ENCODE peak calls at places on chromosomes 2 and 18, in six cellular contexts. N, E, S, F, V and M are unnamed samples. For H3K27me3, the result is how much of the 10 kb centered on the place peaks cover.

GRCh38 chr2:85783796-85784195 is 30.0 kb downstream of the ATOH8 start:
- DNase-seq in N (no peak), E (no peak), S (no peak), F (no peak), V (no peak), M (no peak)

GRCh38 chr2:200373973-200374416 is 67.5 kb downstream of the SPATS2L start:
- DNase-seq in N (no peak), E (no peak), S (no peak), F (no peak), V (no peak), M (no peak)

GRCh38 chr2:165825041-165825440 is 31.0 kb upstream of the GALNT3 start:
- DNase-seq in N (no peak), E (no peak), S (no peak), F (peak), V (peak), M (no peak)

GRCh38 chr2:109421101-109421500 is 192.7 kb downstream of the SEPTIN10 start:
- DNase-seq in N (peak), E (peak), S (no peak), F (no peak), V (no peak), M (peak)

GRCh38 chr2:151907933-151908882 is 80.0 kb upstream of the ARL5A start:
- DNase-seq in N (no peak), E (no peak), S (no peak), F (no peak), V (peak), M (no peak)

GRCh38 chr2:201642086-201642578 is 1.2 kb downstream of the TMEM237 start:
- DNase-seq in N (no peak), E (no peak), S (no peak), F (no peak), V (no peak), M (no peak)

GRCh38 chr2:238158807-238159539 is at the start of gene ERFE:
- DNase-seq in N (peak), E (peak), S (peak), F (no peak), V (no peak), M (no peak)

GRCh38 chr2:236001166-236001828 is 166.9 kb downstream of the GBX2 start:
- DNase-seq in N (no peak), E (peak), S (no peak), F (no peak), V (no peak), M (no peak)

GRCh38 chr2:233449071-233449901 is 95.0 kb downstream of the DGKD start:
- DNase-seq in N (peak), E (peak), S (no peak), F (no peak), V (peak), M (peak)

GRCh38 chr2:174634130-174635014 is 36.8 kb upstream of the WIPF1 start:
- DNase-seq in N (no peak), E (peak), S (no peak), F (no peak), V (no peak), M (no peak)

GRCh38 chr2:120846406-120847095 is 110.9 kb downstream of the GLI2 start:
- DNase-seq in N (peak), E (peak), S (no peak), F (no peak), V (no peak), M (peak)

GRCh38 chr2:171249689-171250088 is 89.0 kb upstream of the TLK1 start:
- DNase-seq in N (no peak), E (no peak), S (no peak), F (no peak), V (no peak), M (no peak)

GRCh38 chr2:31013311-31013710 is 124.9 kb downstream of the GALNT14 start:
- DNase-seq in N (no peak), E (no peak), S (no peak), F (no peak), V (no peak), M (no peak)

GRCh38 chr2:189142893-189143759 is 36.4 kb downstream of the COL5A2 start:
- DNase-seq in N (no peak), E (no peak), S (no peak), F (no peak), V (no peak), M (no peak)

GRCh38 chr2:138814123-138814883 is 34.1 kb upstream of the NXPH2 start:
- DNase-seq in N (no peak), E (no peak), S (no peak), F (no peak), V (no peak), M (no peak)

GRCh38 chr2:16666453-16666801 is 793 bp upstream of the CYRIA start:
- DNase-seq in N (peak), E (no peak), S (no peak), F (no peak), V (peak), M (no peak)

GRCh38 chr18:3321133-3321812 is 59.3 kb downstream of the MYL12B start:
- DNase-seq in N (no peak), E (no peak), S (no peak), F (no peak), V (peak), M (no peak)

GRCh38 chr2:88865801-88866353 is 174.4 kb downstream of the RPIA start:
- DNase-seq in N (no peak), E (no peak), S (no peak), F (no peak), V (no peak), M (no peak)

GRCh38 chr18:45837283-45838070 is 12.0 kb downstream of the SIGLEC15 start:
- DNase-seq in N (peak), E (peak), S (peak), F (no peak), V (no peak), M (peak)

GRCh38 chr2:109335586-109336266 is 206.7 kb downstream of the SH3RF3 start:
- DNase-seq in N (no peak), E (no peak), S (no peak), F (no peak), V (peak), M (no peak)

GRCh38 chr2:218877331-218877730 is 3.3 kb upstream of the WNT10A start:
- DNase-seq in N (peak), E (peak), S (no peak), F (no peak), V (no peak), M (no peak)

GRCh38 chr2:96159084-96159830 is 14.0 kb upstream of the DUSP2 start:
- DNase-seq in N (no peak), E (peak), S (no peak), F (no peak), V (no peak), M (no peak)

GRCh38 chr2:96156011-96156820 is 11.0 kb upstream of the DUSP2 start:
- DNase-seq in N (peak), E (peak), S (no peak), F (no peak), V (no peak), M (no peak)

GRCh38 chr2:96157649-96158553 is 12.7 kb upstream of the DUSP2 start:
- DNase-seq in N (peak), E (peak), S (no peak), F (no peak), V (peak), M (peak)

GRCh38 chr2:96158554-96158940 is 13.3 kb upstream of the DUSP2 start:
- DNase-seq in N (no peak), E (peak), S (no peak), F (no peak), V (no peak), M (no peak)

GRCh38 chr2:96156926-96157648 is 11.8 kb upstream of the DUSP2 start:
- DNase-seq in N (peak), E (peak), S (no peak), F (no peak), V (no peak), M (peak)
- H3K4me3 ChIP-seq in N (no peak), E (no peak), S (no peak), F (no peak), V (no peak), M (no peak)

GRCh38 chr2:176202491-176202890 is 14.0 kb downstream of the HOXD1 start:
- DNase-seq in N (no peak), E (no peak), S (no peak), F (no peak), V (no peak), M (no peak)

GRCh38 chr2:176200971-176201370 is 12.5 kb downstream of the HOXD1 start:
- DNase-seq in N (no peak), E (no peak), S (no peak), F (no peak), V (no peak), M (no peak)

DNA sequence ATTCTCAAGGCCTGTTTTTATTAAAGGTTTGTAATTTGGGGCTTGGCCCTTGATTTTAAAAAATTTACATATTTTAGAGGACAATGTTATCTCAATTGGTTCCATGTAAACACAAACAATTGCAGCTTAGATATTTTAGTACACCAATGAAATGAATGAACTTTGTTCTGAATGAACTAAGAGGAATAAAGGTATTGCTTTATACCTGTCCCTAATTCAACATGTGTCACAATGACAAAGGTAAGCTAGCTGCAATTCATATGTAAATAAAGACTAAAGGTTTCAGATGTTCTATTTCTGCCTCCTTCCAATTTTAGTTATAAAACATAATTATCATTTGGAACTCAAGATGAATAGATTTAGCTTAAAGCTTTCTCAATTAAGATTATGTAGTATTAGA is 11.4 kb downstream of the HOXD1 start:
- DNase-seq in N (no peak), E (no peak), S (no peak), F (no peak), V (no peak), M (no peak)
- H3K27me3 ChIP-seq in N (under half), E (under half), S (under half), F (under half), V (under half), M (under half)

GRCh38 chr18:67301592-67301991 is 214.9 kb downstream of the DSEL start:
- DNase-seq in N (no peak), E (no peak), S (no peak), F (no peak), V (no peak), M (no peak)
- H3K27ac ChIP-seq in N (no peak), E (no peak), S (no peak), F (no peak), V (peak), M (no peak)

DNA sequence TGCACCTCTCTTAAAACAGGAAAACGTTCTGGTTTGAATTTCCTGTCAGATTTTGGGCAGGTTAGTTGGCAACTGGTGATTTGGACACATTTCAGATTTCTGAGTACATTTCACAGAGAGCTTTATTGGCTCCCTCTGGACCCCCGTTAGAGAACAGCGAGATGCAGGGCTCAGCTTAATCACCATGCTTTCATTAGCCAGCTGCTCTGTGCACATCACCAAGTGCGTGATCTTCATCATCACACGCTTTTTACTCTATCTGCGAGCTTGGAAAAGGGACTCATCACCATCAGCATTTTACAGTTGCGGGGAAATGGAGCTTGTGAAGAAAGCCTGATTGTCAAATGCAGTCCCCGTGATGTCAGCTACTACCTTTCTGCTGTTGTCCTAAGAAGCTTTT is 88.5 kb downstream of the CDC42EP3 start:
- DNase-seq in N (no peak), E (no peak), S (no peak), F (no peak), V (no peak), M (no peak)
- H3K4me3 ChIP-seq in N (no peak), E (no peak), S (no peak), F (no peak), V (no peak), M (no peak)

GRCh38 chr18:59272971-59273935 is at the start of gene RAX:
- DNase-seq in N (no peak), E (peak), S (no peak), F (no peak), V (no peak), M (no peak)
- H3K27me3 ChIP-seq in N (under half), E (half or more), S (under half), F (under half), V (half or more), M (half or more)

GRCh38 chr2:191170301-191170636 is 19.5 kb upstream of the STAT4 start:
- DNase-seq in N (no peak), E (no peak), S (no peak), F (no peak), V (no peak), M (no peak)

GRCh38 chr2:191166111-191166755 is 15.4 kb upstream of the STAT4 start:
- DNase-seq in N (no peak), E (no peak), S (no peak), F (no peak), V (peak), M (no peak)

GRCh38 chr2:191166756-191167445 is 16.1 kb upstream of the STAT4 start:
- DNase-seq in N (no peak), E (no peak), S (no peak), F (no peak), V (no peak), M (no peak)

GRCh38 chr2:191169456-191170300 is 18.9 kb upstream of the STAT4 start:
- DNase-seq in N (no peak), E (no peak), S (no peak), F (no peak), V (no peak), M (no peak)

DNA sequence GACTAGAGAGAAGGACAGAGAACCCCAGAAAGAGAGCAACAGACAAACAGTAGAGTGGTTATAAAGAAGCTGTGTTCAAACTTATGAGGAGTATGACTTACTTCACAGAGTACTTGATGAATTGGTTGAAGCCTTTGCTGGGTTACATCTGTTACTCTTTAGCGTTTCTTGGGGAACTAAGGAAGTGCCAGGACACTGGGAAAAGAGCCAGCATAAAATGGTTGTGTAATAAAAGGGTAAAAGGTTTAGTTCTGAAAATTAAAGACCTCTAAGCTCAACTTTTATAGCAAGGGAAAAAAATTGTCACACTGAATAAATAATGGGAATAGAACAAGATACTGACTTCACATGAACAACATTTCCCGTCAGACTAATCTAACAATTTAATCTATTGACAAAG is 17.0 kb upstream of the STAT4 start:
- DNase-seq in N (no peak), E (no peak), S (no peak), F (peak), V (no peak), M (no peak)
- H3K27ac ChIP-seq in N (no peak), E (no peak), S (no peak), F (no peak), V (no peak), M (no peak)